ENCODE peak calls at places on chromosomes 16 and 17, in five cellular contexts. E is lung, B is progenitor cell of endocrine pancreas, Y is A549, R is cardiac fibroblast. K is an unnamed sample.

GRCh38 chr16:85029413-85029794 is 1.8 kb downstream of the KIAA0513 start:
- DNase-seq in Y (no peak), B (no peak), R (no peak), E (no peak), K (no peak)

GRCh38 chr17:46952115-46952514 is 26.9 kb downstream of the RPRML start:
- DNase-seq in B (no peak), R (no peak), Y (no peak), E (no peak), K (no peak)

GRCh38 chr17:65131946-65132345 is 5.2 kb upstream of the RGS9 start:
- DNase-seq in R (peak; percentile 12), Y (peak; percentile 35), B (no peak), E (no peak), K (no peak)

GRCh38 chr16:84700518-84701277 is 898 bp downstream of the USP10 start:
- DNase-seq in Y (peak; percentile 13), E (no peak), R (peak; percentile 25), B (no peak), K (no peak)

GRCh38 chr17:41397003-41397665 is at the start of gene KRT31:
- DNase-seq in R (no peak), Y (no peak), B (no peak), E (no peak), K (no peak)

GRCh38 chr17:30788918-30789317 is 35.6 kb downstream of the CRLF3 start:
- DNase-seq in R (peak; percentile 16), E (peak; percentile 19), B (no peak), Y (no peak), K (no peak)

GRCh38 chr16:21590287-21590686 is 9.1 kb upstream of the METTL9 start:
- DNase-seq in R (no peak), Y (no peak), E (no peak), B (no peak), K (no peak)

GRCh38 chr17:68198931-68199836 is 48.7 kb upstream of the AMZ2 start:
- DNase-seq in Y (peak; percentile 41), B (no peak), E (no peak), R (no peak), K (no peak)

GRCh38 chr17:42103221-42103954 is 5.1 kb upstream of the ZNF385C start:
- DNase-seq in B (no peak), R (no peak), E (no peak), Y (no peak), K (no peak)

GRCh38 chr16:71360378-71360777 is 1.9 kb downstream of the CALB2 start:
- DNase-seq in E (no peak), R (peak; percentile 88), B (no peak), Y (peak; percentile 79), K (no peak)

GRCh38 chr16:50151744-50152143 is 1.4 kb upstream of the TENT4B start:
- DNase-seq in R (no peak), B (no peak), Y (no peak), E (no peak), K (no peak)

GRCh38 chr17:75748706-75749105 is 16.3 kb downstream of the GALK1 start:
- DNase-seq in R (no peak), B (no peak), E (no peak), Y (no peak), K (no peak)

GRCh38 chr16:54649846-54650245 is 280.8 kb upstream of the IRX5 start:
- DNase-seq in Y (no peak), E (no peak), R (no peak), B (no peak), K (no peak)

GRCh38 chr17:13140750-13141149 is 122.9 kb upstream of the ELAC2 start:
- DNase-seq in E (no peak), R (no peak), B (no peak), Y (no peak), K (no peak)

GRCh38 chr17:2656293-2656692 is 55.3 kb downstream of the CLUH start:
- DNase-seq in B (no peak), E (no peak), R (no peak), Y (no peak), K (no peak)

GRCh38 chr17:73387746-73388577 is 76.2 kb upstream of the CDC42EP4 start:
- DNase-seq in R (no peak), Y (no peak), E (no peak), B (no peak), K (no peak)

GRCh38 chr17:31549121-31549524 is 157.6 kb downstream of the RAB11FIP4 start:
- DNase-seq in E (no peak), Y (peak; percentile 70), B (no peak), R (no peak), K (no peak)

GRCh38 chr17:28746611-28747045 is 2.8 kb downstream of the TRAF4 start:
- DNase-seq in Y (no peak), B (no peak), R (no peak), E (peak; percentile 82), K (no peak)

GRCh38 chr17:75849304-75849695 is 5.1 kb upstream of the UNC13D start:
- DNase-seq in B (no peak), Y (no peak), E (no peak), R (no peak), K (no peak)

GRCh38 chr16:48492131-48492530 is 106.9 kb upstream of the SIAH1 start:
- DNase-seq in Y (no peak), E (no peak), B (no peak), R (peak; percentile 90), K (no peak)

GRCh38 chr17:27295945-27296344 is 2.0 kb downstream of the WSB1 start:
- DNase-seq in E (no peak), Y (no peak), R (peak; percentile 26), B (no peak), K (no peak)

GRCh38 chr17:2602597-2603017 is 9.2 kb downstream of the PAFAH1B1 start:
- DNase-seq in E (no peak), B (no peak), Y (no peak), R (no peak), K (no peak)

GRCh38 chr16:50263940-50264929 is 2.1 kb upstream of the ADCY7 start:
- DNase-seq in Y (no peak), B (no peak), R (peak; percentile 41), E (no peak), K (no peak)

GRCh38 chr17:69502488-69502887 is 88.0 kb downstream of the MAP2K6 start:
- DNase-seq in E (no peak), Y (no peak), B (no peak), R (no peak), K (no peak)

GRCh38 chr17:83147285-83147684 is 67.9 kb downstream of the METRNL start:
- DNase-seq in B (no peak), Y (no peak), R (no peak), E (no peak), K (no peak)

GRCh38 chr17:17841620-17842025 is 4.8 kb upstream of the SREBF1 start:
- DNase-seq in B (no peak), R (no peak), Y (no peak), E (peak; percentile 90), K (no peak)

GRCh38 chr17:77501101-77501566 is 360.4 kb downstream of the SEC14L1 start:
- DNase-seq in R (no peak), E (no peak), Y (peak; percentile 55), B (no peak), K (no peak)

GRCh38 chr17:35700157-35700556 is 31.3 kb upstream of the RASL10B start:
- DNase-seq in E (no peak), Y (no peak), R (no peak), B (no peak), K (no peak)

GRCh38 chr16:8798535-8799157 is 1.0 kb downstream of the PMM2 start:
- DNase-seq in Y (no peak), R (no peak), B (no peak), E (no peak), K (no peak)

GRCh38 chr16:46859719-46860152 is 24.4 kb upstream of the GPT2 start:
- DNase-seq in B (no peak), E (no peak), R (peak; percentile 72), Y (peak; percentile 80), K (no peak)

GRCh38 chr17:37737971-37738370 is 6.9 kb downstream of the HNF1B start:
- DNase-seq in Y (no peak), B (no peak), E (no peak), R (peak; percentile 75), K (no peak)

GRCh38 chr17:29693751-29694150 is 71.0 kb upstream of the CORO6 start:
- DNase-seq in R (no peak), E (no peak), B (no peak), Y (no peak), K (no peak)

GRCh38 chr16:81004646-81005353 is 1.9 kb downstream of the CMC2 start:
- DNase-seq in R (peak; percentile 72), Y (peak; percentile 32), B (no peak), E (no peak), K (no peak)

GRCh38 chr17:80195671-80196529 is 24.2 kb downstream of the SGSH start:
- DNase-seq in Y (no peak), B (no peak), R (peak; percentile 11), E (no peak), K (no peak)
- TF ChIP-seq CTCF in Y (peak; percentile 83), B (peak; percentile 87), R (peak; percentile 95), E (peak; percentile 56), K (peak; percentile 94)

GRCh38 chr17:44221072-44221861 is 1.8 kb upstream of the UBTF start:
- DNase-seq in B (peak; percentile 62), E (peak; percentile 68), Y (peak; percentile 82), R (peak; percentile 86), K (no peak)

GRCh38 chr17:44221862-44222111 is 2.3 kb upstream of the UBTF start:
- DNase-seq in R (no peak), Y (no peak), E (no peak), B (no peak), K (no peak)

GRCh38 chr17:44220211-44221071 is 966 bp upstream of the UBTF start:
- DNase-seq in B (peak; percentile 39), Y (no peak), R (peak; percentile 73), E (no peak), K (no peak)

GRCh38 chr17:44223574-44224046 is 4.1 kb upstream of the UBTF start:
- DNase-seq in B (no peak), Y (no peak), R (peak; percentile 78), E (no peak), K (no peak)

DNA sequence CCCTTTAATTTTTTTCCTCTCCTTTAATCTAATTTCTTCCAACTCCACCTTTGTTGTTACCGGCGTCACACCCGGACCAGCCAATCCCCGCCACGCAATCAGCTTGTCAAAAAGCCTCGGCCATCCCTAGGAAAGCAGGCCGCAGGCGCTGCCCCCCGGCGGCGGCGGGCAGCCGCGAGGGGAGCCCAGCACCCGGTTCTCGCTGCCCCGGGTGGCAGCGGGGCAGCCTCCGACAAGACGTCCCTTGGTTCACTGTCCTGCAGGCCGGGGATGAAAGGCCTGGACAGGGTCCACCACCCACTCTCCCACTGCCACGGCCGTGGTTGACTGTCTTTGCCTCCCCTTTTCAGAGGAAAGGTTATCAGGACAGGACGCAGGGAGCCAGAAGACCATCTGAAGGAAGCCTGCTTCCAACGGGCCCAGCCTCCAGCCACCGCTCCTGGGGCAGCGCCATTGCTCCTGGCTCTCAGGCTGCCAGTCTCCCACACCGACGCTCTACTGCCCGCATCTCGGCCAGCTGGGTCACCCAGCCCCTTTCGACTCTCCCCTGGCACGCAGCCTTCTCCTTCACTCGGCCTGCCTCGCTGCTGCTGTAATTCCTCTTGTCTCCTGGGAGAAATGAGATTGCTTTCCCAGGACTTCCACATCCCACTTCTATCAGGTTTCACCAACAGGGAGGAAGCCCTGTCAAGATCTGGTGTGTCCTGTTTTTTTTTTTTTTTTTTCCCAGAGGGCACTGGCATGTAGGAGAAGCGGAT is 2.8 kb upstream of the UBTF start:
- DNase-seq in E (peak; percentile 78), B (no peak), Y (peak; percentile 87), R (peak; percentile 91), K (no peak)
- TF ChIP-seq CTCF in E (no peak), B (peak; percentile 30), Y (peak; percentile 24), R (no peak), K (no peak)

GRCh38 chr17:9905902-9906301 is 831 bp upstream of the RCVRN start:
- DNase-seq in R (peak; percentile 29), Y (peak; percentile 72), E (no peak), B (peak; percentile 27), K (no peak)
- TF ChIP-seq CTCF in R (peak; percentile 24), Y (peak; percentile 38), E (no peak), B (peak; percentile 67), K (peak; percentile 41)

GRCh38 chr17:61463068-61463980 is 11.1 kb downstream of the TBX4 start:
- DNase-seq in E (no peak), R (no peak), Y (no peak), B (no peak), K (no peak)
- TF ChIP-seq CTCF in E (no peak), R (peak; percentile 6), Y (no peak), B (peak; percentile 24), K (no peak)